ENCODE peak calls at places on chromosomes 1 and 21, in nine cellular contexts. N, T, X, S, W, Y, R, L and D are unnamed samples.

GRCh38 chr1:101264699-101265098 is 27.9 kb downstream of the S1PR1 start:
- DNase-seq in N (no peak), T (no peak), X (peak), S (no peak), W (no peak), Y (no peak), R (no peak), L (no peak), D (no peak)

GRCh38 chr1:111743679-111744101 is 4.5 kb upstream of the INKA2 start:
- DNase-seq in N (no peak), T (no peak), X (no peak), S (no peak), W (no peak), Y (peak), R (no peak), L (no peak), D (no peak)

GRCh38 chr1:225908013-225908640 is 15.9 kb downstream of the PYCR2 start:
- DNase-seq in N (no peak), T (no peak), X (no peak), S (no peak), W (no peak), Y (no peak), R (no peak), L (no peak), D (no peak)

GRCh38 chr21:14945176-14945575 is 119.6 kb downstream of the NRIP1 start:
- DNase-seq in N (no peak), T (no peak), X (no peak), S (no peak), W (no peak), Y (no peak), R (no peak), L (no peak), D (no peak)

GRCh38 chr1:180182721-180183311 is 28.1 kb downstream of the QSOX1 start:
- DNase-seq in N (no peak), T (no peak), X (no peak), S (no peak), W (peak), Y (no peak), R (no peak), L (no peak), D (no peak)

GRCh38 chr1:30522031-30523004 is 201.1 kb downstream of the MATN1 start:
- DNase-seq in N (no peak), T (no peak), X (no peak), S (no peak), W (peak), Y (no peak), R (no peak), L (no peak), D (no peak)

GRCh38 chr1:220001095-220001501 is 45.2 kb downstream of the EPRS1 start:
- DNase-seq in N (no peak), T (no peak), X (no peak), S (no peak), W (no peak), Y (no peak), R (no peak), L (no peak), D (no peak)

GRCh38 chr1:18941221-18942141 is 15.0 kb downstream of the IFFO2 start:
- DNase-seq in N (peak), T (no peak), X (no peak), S (no peak), W (no peak), Y (no peak), R (no peak), L (no peak), D (no peak)

GRCh38 chr1:246795906-246796694 is 71.9 kb downstream of the SCCPDH start:
- DNase-seq in N (peak), T (no peak), X (no peak), S (no peak), W (peak), Y (no peak), R (no peak), L (no peak), D (no peak)

GRCh38 chr1:40301066-40301465 is 16.0 kb downstream of the COL9A2 start:
- DNase-seq in N (no peak), T (no peak), X (no peak), S (no peak), W (no peak), Y (no peak), R (no peak), L (no peak), D (no peak)

GRCh38 chr1:41662061-41662655 is 177.7 kb upstream of the EDN2 start:
- DNase-seq in N (no peak), T (peak), X (no peak), S (peak), W (peak), Y (peak), R (peak), L (no peak), D (peak)

GRCh38 chr21:33202464-33203363 is 27.0 kb upstream of the IFNAR2 start:
- DNase-seq in N (no peak), T (no peak), X (no peak), S (no peak), W (no peak), Y (no peak), R (no peak), L (no peak), D (no peak)

GRCh38 chr1:78370779-78371482 is 119.8 kb upstream of the PTGFR start:
- DNase-seq in N (no peak), T (no peak), X (peak), S (no peak), W (no peak), Y (peak), R (no peak), L (no peak), D (no peak)

GRCh38 chr1:119631433-119632102 is 16.5 kb downstream of the ZNF697 start:
- DNase-seq in N (no peak), T (no peak), X (peak), S (no peak), W (peak), Y (peak), R (no peak), L (peak), D (no peak)

GRCh38 chr1:59238993-59239392 is 57.9 kb upstream of the FGGY start:
- DNase-seq in N (no peak), T (no peak), X (no peak), S (no peak), W (no peak), Y (no peak), R (no peak), L (no peak), D (no peak)

GRCh38 chr1:5514519-5515183 is 477.6 kb downstream of the NPHP4 start:
- DNase-seq in N (peak), T (peak), X (peak), S (peak), W (peak), Y (peak), R (peak), L (peak), D (peak)

GRCh38 chr1:89701746-89702241 is 68.9 kb downstream of the LRRC8C start:
- DNase-seq in N (no peak), T (no peak), X (peak), S (peak), W (no peak), Y (no peak), R (no peak), L (no peak), D (no peak)

GRCh38 chr21:32094792-32095191 is 184.1 kb downstream of the MIS18A start:
- DNase-seq in N (no peak), T (no peak), X (no peak), S (no peak), W (no peak), Y (peak), R (no peak), L (no peak), D (no peak)

GRCh38 chr1:216705686-216706085 is 17.5 kb downstream of the ESRRG start:
- DNase-seq in N (no peak), T (no peak), X (no peak), S (no peak), W (no peak), Y (no peak), R (no peak), L (peak), D (no peak)

GRCh38 chr1:202405928-202406327 is 57.4 kb downstream of the PPP1R12B start:
- DNase-seq in N (no peak), T (no peak), X (no peak), S (no peak), W (no peak), Y (no peak), R (no peak), L (no peak), D (no peak)

GRCh38 chr1:226832613-226833012 is 37.8 kb upstream of the PSEN2 start:
- DNase-seq in N (no peak), T (no peak), X (no peak), S (no peak), W (no peak), Y (no peak), R (no peak), L (no peak), D (no peak)

GRCh38 chr1:209455133-209455532 is 128.4 kb upstream of the CAMK1G start:
- DNase-seq in N (no peak), T (no peak), X (no peak), S (no peak), W (no peak), Y (peak), R (no peak), L (peak), D (no peak)

GRCh38 chr1:48760889-48761288 is 15.8 kb downstream of the BEND5 start:
- DNase-seq in N (no peak), T (no peak), X (no peak), S (no peak), W (no peak), Y (no peak), R (no peak), L (no peak), D (no peak)

GRCh38 chr1:246032984-246033383 is 474.1 kb downstream of the SMYD3 start:
- DNase-seq in N (no peak), T (no peak), X (no peak), S (no peak), W (no peak), Y (no peak), R (no peak), L (no peak), D (no peak)